ENCODE peak calls at places on chromosomes 13 and 19, in ten cellular contexts. I is lower leg skin; O is neural progenitor cell; W is small intestine; Y is AG10803; N is hepatocyte; U is fibroblast of pulmonary artery; S is effector memory CD4-positive, alpha-beta T cell; P is BE2C; F is kidney epithelial cell. G is an unnamed sample.
A peak's percentile ranks its signal among the peaks of the same experiment; 100 is the strongest.

GRCh38 chr19:39858541-39858940 is 12.4 kb upstream of the FBL start:
- DNase-seq in U (no peak), F (no peak), Y (no peak), W (peak; percentile 72), N (peak; percentile 53), I (no peak), S (no peak), O (peak; percentile 75), P (peak; percentile 87), G (no peak)

GRCh38 chr19:37218592-37218935 is 550 bp downstream of the ZNF383 start:
- DNase-seq in U (peak; percentile 14), O (no peak), I (no peak), F (no peak), S (no peak), P (no peak), N (no peak), Y (peak; percentile 35), W (no peak), G (peak; percentile 0)

GRCh38 chr19:34879563-34879962 is 47.1 kb upstream of the ZNF30 start:
- DNase-seq in I (no peak), F (no peak), P (no peak), W (no peak), Y (no peak), N (no peak), S (no peak), U (no peak), O (no peak), G (no peak)

GRCh38 chr19:925912-926594 is at the start of gene ARID3A:
- DNase-seq in F (no peak), I (no peak), S (no peak), W (no peak), U (peak; percentile 66), O (peak; percentile 73), P (peak; percentile 66), N (peak; percentile 92), Y (no peak), G (no peak)

GRCh38 chr19:30679286-30679685 is 307.1 kb downstream of the ZNF536 start:
- DNase-seq in W (no peak), Y (no peak), I (peak; percentile 73), N (no peak), P (no peak), F (no peak), O (no peak), S (no peak), U (no peak), G (no peak)

GRCh38 chr19:4547303-4548237 is 7.7 kb upstream of the LRG1 start:
- DNase-seq in F (no peak), O (no peak), U (peak; percentile 29), W (peak; percentile 66), I (no peak), P (peak; percentile 47), S (no peak), Y (no peak), N (peak; percentile 6), G (no peak)

GRCh38 chr19:41709951-41710645 is 1.7 kb downstream of the CEACAM5 start:
- DNase-seq in S (no peak), Y (no peak), P (no peak), F (no peak), I (peak; percentile 63), U (no peak), N (no peak), W (no peak), O (no peak), G (no peak)

GRCh38 chr19:39970424-39970673 is 616 bp upstream of the PSMC4 start:
- DNase-seq in Y (peak; percentile 30), W (no peak), I (no peak), P (no peak), U (peak; percentile 41), N (no peak), S (no peak), O (no peak), F (no peak), G (no peak)

GRCh38 chr19:17931532-17932191 is 1.2 kb upstream of the CCDC124 start:
- DNase-seq in W (no peak), O (peak; percentile 86), F (no peak), P (peak; percentile 45), N (peak; percentile 53), U (peak; percentile 23), S (no peak), I (no peak), Y (no peak), G (no peak)

GRCh38 chr13:24339937-24340607 is 30.7 kb downstream of the C1QTNF9 start:
- DNase-seq in P (no peak), I (no peak), F (no peak), N (no peak), S (no peak), U (no peak), O (no peak), W (no peak), Y (no peak), G (no peak)

GRCh38 chr13:26412961-26413716 is 144.3 kb upstream of the WASF3 start:
- DNase-seq in W (no peak), Y (no peak), I (no peak), S (no peak), O (no peak), F (no peak), U (no peak), P (no peak), N (no peak), G (peak; percentile 37)

GRCh38 chr13:76383671-76384461 is 502.3 kb downstream of the KCTD12 start:
- DNase-seq in U (peak; percentile 89), N (peak; percentile 70), O (no peak), Y (peak; percentile 83), I (no peak), S (no peak), P (no peak), W (peak; percentile 5), F (peak; percentile 72), G (no peak)

GRCh38 chr13:93948523-93948922 is 531.0 kb downstream of the DCT start:
- DNase-seq in S (no peak), U (no peak), O (no peak), I (no peak), Y (no peak), W (no peak), N (no peak), P (no peak), F (no peak), G (no peak)

GRCh38 chr13:18951412-18951811 is 230.2 kb downstream of the TUBA3C start:
- DNase-seq in U (no peak), P (no peak), O (no peak), N (no peak), S (no peak), I (peak; percentile 77), W (no peak), F (no peak), Y (no peak), G (no peak)

GRCh38 chr19:5961969-5962945 is 15.7 kb downstream of the RANBP3 start:
- DNase-seq in W (peak; percentile 83), F (no peak), O (no peak), P (no peak), N (peak; percentile 83), U (peak; percentile 58), Y (peak; percentile 67), I (no peak), S (peak; percentile 55), G (peak; percentile 86)
- H3K4me3 ChIP-seq in W (no peak overlapping the region), F (no peak overlapping the region), O (no peak overlapping the region), P (no peak overlapping the region), N (no peak overlapping the region), U (no peak overlapping the region), Y (no peak overlapping the region), I (no peak overlapping the region), S (peak overlapping the region; percentile 38), G (peak overlapping the region; percentile 5)

GRCh38 chr19:11942843-11943108 is 17.9 kb downstream of the ZNF700 start:
- DNase-seq in Y (no peak), W (no peak), I (no peak), O (no peak), S (no peak), P (no peak), U (no peak), N (no peak), F (no peak), G (no peak)

GRCh38 chr19:11944656-11945055 is 19.7 kb downstream of the ZNF700 start:
- DNase-seq in W (no peak), I (no peak), S (no peak), Y (no peak), P (no peak), U (no peak), N (no peak), O (no peak), F (no peak), G (no peak)

DNA sequence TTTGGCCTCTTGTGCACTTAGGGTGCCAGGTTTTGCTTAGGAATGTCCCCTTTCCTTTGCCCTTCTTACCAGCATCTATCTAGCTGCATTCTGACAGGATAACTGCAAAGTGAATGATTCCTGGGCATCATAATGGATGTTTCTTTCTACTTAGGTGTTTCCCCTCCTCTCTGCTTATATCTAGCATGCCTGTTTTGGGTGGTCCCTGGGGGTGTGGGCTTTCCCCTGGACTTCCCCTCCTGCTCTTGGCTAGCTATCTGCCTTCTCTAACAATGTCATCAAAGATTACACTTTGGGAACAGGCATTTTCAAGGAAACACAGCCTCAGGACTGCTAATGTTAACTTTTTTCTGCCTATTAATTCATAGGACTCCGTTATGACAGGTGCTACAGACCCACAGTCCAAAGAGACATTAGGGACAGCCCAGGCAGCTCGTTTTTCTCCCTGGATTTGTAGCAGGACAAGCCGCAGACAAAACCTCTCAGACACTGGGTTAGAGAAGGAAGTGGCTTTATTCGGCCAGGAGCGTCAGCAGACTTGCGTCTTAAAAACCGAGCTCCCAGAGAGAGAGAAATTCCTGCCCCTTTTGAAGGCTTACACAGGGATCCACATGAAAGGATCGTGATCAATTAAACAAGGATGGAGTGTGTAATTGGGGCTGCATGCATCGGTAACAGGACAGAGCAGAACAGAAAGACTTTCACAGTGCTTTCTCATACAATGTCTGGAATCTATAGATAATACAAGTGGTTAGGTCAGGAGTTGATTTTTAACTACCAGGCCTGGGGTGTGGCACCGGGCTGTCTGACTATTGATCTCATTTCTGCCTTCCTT is 17.3 kb downstream of the ZNF700 start:
- DNase-seq in P (no peak), F (no peak), U (no peak), S (no peak), N (no peak), Y (no peak), O (no peak), W (no peak), I (no peak), G (no peak)
- H3K4me3 ChIP-seq in P (no peak overlapping the region), F (no peak overlapping the region), U (no peak overlapping the region), S (no peak overlapping the region), N (no peak overlapping the region), Y (no peak overlapping the region), O (no peak overlapping the region), W (no peak overlapping the region), I (no peak overlapping the region), G (no peak overlapping the region)

DNA sequence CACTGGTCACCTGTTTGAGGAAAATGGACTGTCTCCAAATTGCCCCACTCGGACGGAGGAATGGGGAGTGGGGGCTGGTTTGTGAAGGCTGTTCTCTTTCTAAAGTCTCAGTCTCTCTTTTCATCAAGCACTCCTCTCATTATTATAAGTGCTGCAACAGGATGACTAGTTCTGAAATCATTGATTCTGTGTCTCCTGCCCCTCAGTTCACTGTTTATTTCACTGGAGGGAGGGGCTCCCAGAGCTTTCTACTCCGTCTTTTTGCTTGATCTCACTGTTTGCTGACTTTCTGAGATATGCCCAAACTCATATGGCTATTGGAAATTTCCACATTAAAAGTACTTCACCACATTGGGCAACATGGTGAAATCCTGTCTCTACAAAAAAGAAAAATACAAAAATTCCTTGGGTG is 20.5 kb upstream of the CD70 start:
- DNase-seq in F (no peak), S (no peak), U (no peak), O (no peak), W (no peak), N (no peak), I (no peak), Y (peak; percentile 57), P (no peak), G (no peak)
- H3K4me3 ChIP-seq in F (no peak overlapping the region), S (no peak overlapping the region), U (no peak overlapping the region), O (no peak overlapping the region), W (no peak overlapping the region), N (no peak overlapping the region), I (no peak overlapping the region), Y (no peak overlapping the region), P (no peak overlapping the region), G (no peak overlapping the region)

GRCh38 chr13:79402679-79403078 is 3.4 kb downstream of the RBM26 start:
- DNase-seq in O (no peak), W (no peak), I (no peak), N (no peak), P (no peak), S (no peak), Y (no peak), U (no peak), F (no peak), G (no peak)
- H3K4me3 ChIP-seq in O (peak overlapping the region; percentile 96), W (no peak overlapping the region), I (no peak overlapping the region), N (no peak overlapping the region), P (peak overlapping the region; percentile 76), S (peak overlapping the region; percentile 88), Y (no peak overlapping the region), U (no peak overlapping the region), F (no peak overlapping the region), G (no peak overlapping the region)

G was measured in Jurkat, Clone E6-1.